ENCODE peak calls at places on chromosomes 3 and 15, in seven cellular contexts. One of them, this sample, is unnamed.

GRCh38 chr3:107216711-107217110 is 160.5 kb upstream of the CCDC54 start:
- DNase-seq in AG04450: no peak
- DNase-seq in breast epithelium: no peak
- DNase-seq in CD4-positive, alpha-beta T cell: no peak
- DNase-seq in HepG2: no peak
- DNase-seq in WERI-Rb-1: no peak
- DNase-seq in astrocyte of the spinal cord: peak; percentile 99
- DNase-seq in this sample: peak; percentile 76

GRCh38 chr3:126345641-126346460 is 11.4 kb downstream of the KLF15 start:
- DNase-seq in WERI-Rb-1: peak; percentile 4
- DNase-seq in CD4-positive, alpha-beta T cell: no peak
- DNase-seq in AG04450: no peak
- DNase-seq in breast epithelium: no peak
- DNase-seq in astrocyte of the spinal cord: no peak
- DNase-seq in HepG2: no peak
- DNase-seq in this sample: no peak

GRCh38 chr3:197599089-197599765 is 43.5 kb upstream of the BDH1 start:
- DNase-seq in astrocyte of the spinal cord: peak; percentile 83
- DNase-seq in HepG2: peak; percentile 70
- DNase-seq in WERI-Rb-1: peak; percentile 75
- DNase-seq in CD4-positive, alpha-beta T cell: peak; percentile 69
- DNase-seq in breast epithelium: peak; percentile 53
- DNase-seq in AG04450: peak; percentile 44
- DNase-seq in this sample: peak; percentile 32

GRCh38 chr3:142019794-142020320 is 129.5 kb downstream of the TFDP2 start:
- DNase-seq in WERI-Rb-1: no peak
- DNase-seq in HepG2: no peak
- DNase-seq in CD4-positive, alpha-beta T cell: no peak
- DNase-seq in astrocyte of the spinal cord: peak; percentile 5
- DNase-seq in breast epithelium: no peak
- DNase-seq in AG04450: no peak
- DNase-seq in this sample: no peak

GRCh38 chr3:194030372-194030771 is 105.6 kb upstream of the HES1 start:
- DNase-seq in breast epithelium: no peak
- DNase-seq in AG04450: no peak
- DNase-seq in WERI-Rb-1: no peak
- DNase-seq in HepG2: peak; percentile 43
- DNase-seq in CD4-positive, alpha-beta T cell: no peak
- DNase-seq in astrocyte of the spinal cord: no peak
- DNase-seq in this sample: no peak

GRCh38 chr3:170465935-170466334 is 47.3 kb downstream of the CLDN11 start:
- DNase-seq in AG04450: no peak
- DNase-seq in HepG2: no peak
- DNase-seq in WERI-Rb-1: no peak
- DNase-seq in CD4-positive, alpha-beta T cell: no peak
- DNase-seq in astrocyte of the spinal cord: no peak
- DNase-seq in breast epithelium: no peak
- DNase-seq in this sample: no peak

GRCh38 chr3:154121236-154122095 is at the start of gene ARHGEF26:
- DNase-seq in AG04450: peak; percentile 29
- DNase-seq in HepG2: peak; percentile 44
- DNase-seq in WERI-Rb-1: peak; percentile 93
- DNase-seq in astrocyte of the spinal cord: peak; percentile 83
- DNase-seq in breast epithelium: peak; percentile 74
- DNase-seq in CD4-positive, alpha-beta T cell: peak; percentile 66
- DNase-seq in this sample: peak; percentile 12

GRCh38 chr15:85704021-85704420 is 90.7 kb downstream of the KLHL25 start:
- DNase-seq in breast epithelium: no peak
- DNase-seq in AG04450: no peak
- DNase-seq in astrocyte of the spinal cord: no peak
- DNase-seq in CD4-positive, alpha-beta T cell: no peak
- DNase-seq in WERI-Rb-1: no peak
- DNase-seq in HepG2: no peak
- DNase-seq in this sample: no peak

GRCh38 chr3:132870596-132870995 is 148.4 kb upstream of the NPHP3 start:
- DNase-seq in breast epithelium: no peak
- DNase-seq in WERI-Rb-1: no peak
- DNase-seq in HepG2: no peak
- DNase-seq in AG04450: no peak
- DNase-seq in astrocyte of the spinal cord: peak; percentile 5
- DNase-seq in CD4-positive, alpha-beta T cell: no peak
- DNase-seq in this sample: no peak

GRCh38 chr3:17912011-17912760 is 169.8 kb upstream of the TBC1D5 start:
- DNase-seq in breast epithelium: no peak
- DNase-seq in astrocyte of the spinal cord: no peak
- DNase-seq in AG04450: no peak
- DNase-seq in CD4-positive, alpha-beta T cell: no peak
- DNase-seq in HepG2: no peak
- DNase-seq in WERI-Rb-1: no peak
- DNase-seq in this sample: no peak

DNA sequence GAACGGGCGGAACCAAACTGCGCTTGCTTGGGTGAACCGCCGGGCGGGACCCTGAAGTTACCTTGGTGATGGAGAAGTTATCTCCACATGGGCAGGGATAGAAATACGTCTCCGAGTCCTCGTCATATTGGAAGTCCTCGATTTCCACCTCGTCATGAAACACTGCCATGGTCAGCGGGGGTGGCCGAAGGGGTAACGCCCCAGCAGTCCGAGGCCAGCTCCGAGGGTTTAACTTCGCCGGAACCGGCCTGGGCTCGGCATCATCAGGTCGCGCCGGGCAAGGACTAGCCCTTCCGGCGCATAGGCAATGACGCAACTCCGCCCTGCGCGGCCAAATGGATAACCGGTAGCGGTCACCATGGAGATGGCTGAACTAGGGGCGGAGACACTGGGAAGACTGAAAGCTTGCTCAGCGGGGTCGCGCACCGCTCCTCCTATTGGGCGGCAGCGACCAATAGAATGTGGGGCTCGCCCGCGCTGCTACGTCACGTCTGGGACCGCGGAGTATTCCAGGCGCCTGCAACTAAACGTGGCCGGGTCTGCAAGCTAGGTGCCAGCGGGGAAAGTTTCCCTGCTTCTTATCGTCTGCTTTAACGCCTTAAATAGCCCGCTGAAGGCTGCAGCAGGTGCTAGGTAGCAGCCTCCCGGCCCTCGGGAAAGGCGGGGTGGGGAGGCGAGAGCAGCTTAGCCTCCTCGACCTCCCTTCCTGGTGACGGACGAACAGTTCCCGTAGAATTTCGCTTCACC is at the start of the genes DPH3 and OXNAD1:
- DNase-seq in AG04450: peak; percentile 99
- DNase-seq in HepG2: peak; percentile 98
- DNase-seq in astrocyte of the spinal cord: peak; percentile 100
- DNase-seq in WERI-Rb-1: peak; percentile 99
- DNase-seq in CD4-positive, alpha-beta T cell: peak; percentile 98
- DNase-seq in breast epithelium: peak; percentile 99
- DNase-seq in this sample: peak; percentile 99
- TF ChIP-seq CTCF in AG04450: peak; percentile 7
- TF ChIP-seq CTCF in HepG2: peak; percentile 6
- TF ChIP-seq CTCF in astrocyte of the spinal cord: no peak
- TF ChIP-seq CTCF in WERI-Rb-1: no peak
- TF ChIP-seq CTCF in CD4-positive, alpha-beta T cell: no peak
- TF ChIP-seq CTCF in breast epithelium: no peak
- TF ChIP-seq CTCF in this sample: no peak

GRCh38 chr3:188060436-188060835 is 93.5 kb upstream of the LPP start:
- DNase-seq in HepG2: no peak
- DNase-seq in astrocyte of the spinal cord: no peak
- DNase-seq in CD4-positive, alpha-beta T cell: no peak
- DNase-seq in WERI-Rb-1: no peak
- DNase-seq in breast epithelium: no peak
- DNase-seq in AG04450: no peak
- DNase-seq in this sample: no peak

GRCh38 chr3:188064831-188065493 is 89.0 kb upstream of the LPP start:
- DNase-seq in WERI-Rb-1: no peak
- DNase-seq in CD4-positive, alpha-beta T cell: no peak
- DNase-seq in astrocyte of the spinal cord: peak; percentile 22
- DNase-seq in breast epithelium: no peak
- DNase-seq in AG04450: no peak
- DNase-seq in HepG2: peak; percentile 57
- DNase-seq in this sample: no peak

GRCh38 chr3:188058569-188059184 is 95.3 kb upstream of the LPP start:
- DNase-seq in AG04450: no peak
- DNase-seq in HepG2: no peak
- DNase-seq in breast epithelium: no peak
- DNase-seq in CD4-positive, alpha-beta T cell: no peak
- DNase-seq in astrocyte of the spinal cord: no peak
- DNase-seq in WERI-Rb-1: no peak
- DNase-seq in this sample: no peak

GRCh38 chr3:188059346-188059745 is 94.6 kb upstream of the LPP start:
- DNase-seq in breast epithelium: no peak
- DNase-seq in AG04450: no peak
- DNase-seq in HepG2: no peak
- DNase-seq in astrocyte of the spinal cord: no peak
- DNase-seq in CD4-positive, alpha-beta T cell: no peak
- DNase-seq in WERI-Rb-1: no peak
- DNase-seq in this sample: no peak

GRCh38 chr3:188061133-188061532 is 92.8 kb upstream of the LPP start:
- DNase-seq in CD4-positive, alpha-beta T cell: peak; percentile 17
- DNase-seq in WERI-Rb-1: no peak
- DNase-seq in HepG2: peak; percentile 58
- DNase-seq in astrocyte of the spinal cord: peak; percentile 53
- DNase-seq in breast epithelium: no peak
- DNase-seq in AG04450: no peak
- DNase-seq in this sample: no peak
- TF ChIP-seq CTCF in CD4-positive, alpha-beta T cell: no peak
- TF ChIP-seq CTCF in WERI-Rb-1: no peak
- TF ChIP-seq CTCF in HepG2: peak; percentile 26
- TF ChIP-seq CTCF in astrocyte of the spinal cord: no peak
- TF ChIP-seq CTCF in breast epithelium: no peak
- TF ChIP-seq CTCF in AG04450: no peak
- TF ChIP-seq CTCF in this sample: no peak

DNA sequence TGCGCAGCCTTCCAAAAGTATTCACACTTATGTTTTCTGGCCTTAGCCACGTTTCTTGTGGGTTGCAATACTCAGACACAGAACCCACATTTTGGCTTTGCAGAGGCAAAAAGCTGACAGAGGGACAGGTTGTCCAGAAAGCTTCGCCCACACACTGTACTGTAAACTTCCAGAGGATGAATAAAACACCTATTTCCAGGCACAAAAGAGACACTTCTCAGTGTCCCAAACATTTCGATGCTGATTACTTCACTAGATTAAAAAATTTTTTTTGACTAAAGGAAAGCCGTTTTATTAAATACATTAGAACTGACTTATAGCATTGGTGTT is 28.0 kb upstream of the KCTD6 start:
- DNase-seq in breast epithelium: no peak
- DNase-seq in astrocyte of the spinal cord: no peak
- DNase-seq in WERI-Rb-1: no peak
- DNase-seq in HepG2: no peak
- DNase-seq in CD4-positive, alpha-beta T cell: no peak
- DNase-seq in AG04450: no peak
- DNase-seq in this sample: no peak
- TF ChIP-seq CTCF in breast epithelium: no peak
- TF ChIP-seq CTCF in astrocyte of the spinal cord: no peak
- TF ChIP-seq CTCF in WERI-Rb-1: no peak
- TF ChIP-seq CTCF in HepG2: no peak
- TF ChIP-seq CTCF in CD4-positive, alpha-beta T cell: peak; percentile 17
- TF ChIP-seq CTCF in AG04450: no peak
- TF ChIP-seq CTCF in this sample: no peak

GRCh38 chr3:116306720-116307119 is 138.6 kb downstream of the LSAMP start:
- DNase-seq in WERI-Rb-1: no peak
- DNase-seq in breast epithelium: no peak
- DNase-seq in HepG2: no peak
- DNase-seq in astrocyte of the spinal cord: no peak
- DNase-seq in AG04450: no peak
- DNase-seq in CD4-positive, alpha-beta T cell: no peak
- DNase-seq in this sample: no peak
- TF ChIP-seq CTCF in WERI-Rb-1: no peak
- TF ChIP-seq CTCF in breast epithelium: no peak
- TF ChIP-seq CTCF in HepG2: no peak
- TF ChIP-seq CTCF in astrocyte of the spinal cord: no peak
- TF ChIP-seq CTCF in AG04450: peak; percentile 14
- TF ChIP-seq CTCF in CD4-positive, alpha-beta T cell: no peak
- TF ChIP-seq CTCF in this sample: no peak

DNA sequence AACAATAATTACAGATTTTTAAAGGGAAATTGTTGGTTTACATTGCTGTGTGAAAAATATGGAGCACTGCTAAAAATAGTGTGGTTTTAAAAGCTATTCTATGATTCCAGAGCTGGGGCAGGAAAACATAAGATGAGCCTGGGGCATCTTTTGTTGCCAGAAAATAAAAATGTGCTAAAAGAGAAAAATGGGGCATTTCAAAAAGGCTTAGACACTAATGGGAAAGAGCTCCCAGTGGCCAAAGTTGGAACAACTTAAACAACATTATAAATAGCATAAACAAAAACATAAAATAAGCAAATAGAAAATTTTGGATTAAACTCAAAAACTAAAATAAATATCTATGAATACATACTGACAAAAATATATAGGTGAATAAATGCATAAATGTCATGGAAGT is 478.9 kb downstream of the NLGN1 start:
- DNase-seq in CD4-positive, alpha-beta T cell: no peak
- DNase-seq in HepG2: no peak
- DNase-seq in AG04450: no peak
- DNase-seq in astrocyte of the spinal cord: no peak
- DNase-seq in breast epithelium: no peak
- DNase-seq in WERI-Rb-1: no peak
- DNase-seq in this sample: no peak
- TF ChIP-seq CTCF in CD4-positive, alpha-beta T cell: no peak
- TF ChIP-seq CTCF in HepG2: no peak
- TF ChIP-seq CTCF in AG04450: peak; percentile 35
- TF ChIP-seq CTCF in astrocyte of the spinal cord: peak; percentile 27
- TF ChIP-seq CTCF in breast epithelium: no peak
- TF ChIP-seq CTCF in WERI-Rb-1: no peak
- TF ChIP-seq CTCF in this sample: peak; percentile 5

This sample was measured in AG09319.